ENCODE peak calls at places on chromosomes 11 and 22, in four cellular contexts. L is bronchial epithelial cell, E is sigmoid colon, V is cardiac muscle cell. Z is an unnamed sample.

GRCh38 chr11:15149050-15149449 is 34.3 kb downstream of the INSC start:
- DNase-seq in L (no peak), E (no peak), V (no peak), Z (no peak)

GRCh38 chr11:117950320-117950719 is 21.1 kb upstream of the TMPRSS13 start:
- DNase-seq in L (no peak), E (no peak), V (peak; percentile 27), Z (no peak)

GRCh38 chr22:49586873-49587272 is 240.8 kb downstream of the BRD1 start:
- DNase-seq in L (no peak), E (peak; percentile 53), V (no peak), Z (peak; percentile 30)

GRCh38 chr22:43346521-43346929 is 3.4 kb upstream of the SCUBE1 start:
- DNase-seq in L (peak; percentile 25), E (peak; percentile 75), V (peak; percentile 73), Z (no peak)

GRCh38 chr22:44202261-44202789 is 21.6 kb downstream of the PARVG start:
- DNase-seq in L (no peak), E (peak; percentile 42), V (peak; percentile 21), Z (no peak)

GRCh38 chr11:1304376-1304775 is 5.1 kb downstream of the TOLLIP start:
- DNase-seq in L (peak; percentile 8), E (no peak), V (peak; percentile 9), Z (no peak)

GRCh38 chr11:36073411-36074203 is 129.7 kb downstream of the LDLRAD3 start:
- DNase-seq in L (peak; percentile 74), E (no peak), V (no peak), Z (no peak)

GRCh38 chr11:64208796-64209562 is 2.5 kb downstream of the FERMT3 start:
- DNase-seq in L (no peak), E (no peak), V (no peak), Z (no peak)

GRCh38 chr11:8531312-8531711 is 62.7 kb downstream of the STK33 start:
- DNase-seq in L (no peak), E (no peak), V (peak; percentile 43), Z (no peak)

GRCh38 chr11:28472904-28473303 is 364.7 kb downstream of the METTL15 start:
- DNase-seq in L (no peak), E (no peak), V (no peak), Z (no peak)

GRCh38 chr11:94880216-94880615 is 93.1 kb downstream of the CWC15 start:
- DNase-seq in L (peak; percentile 99), E (no peak), V (no peak), Z (no peak)

GRCh38 chr11:94139421-94139820 is 10.8 kb downstream of the PANX1 start:
- DNase-seq in L (no peak), E (no peak), V (peak; percentile 41), Z (no peak)

GRCh38 chr22:23033116-23033905 is 37.0 kb upstream of the GNAZ start:
- DNase-seq in L (no peak), E (no peak), V (no peak), Z (no peak)

GRCh38 chr22:46879083-46879482 is 116.6 kb downstream of the TBC1D22A start:
- DNase-seq in L (no peak), E (no peak), V (no peak), Z (no peak)

GRCh38 chr11:79860336-79860735 is 419.5 kb upstream of the TENM4 start:
- DNase-seq in L (no peak), E (no peak), V (peak; percentile 7), Z (no peak)

GRCh38 chr22:42368379-42369249 is 63.6 kb downstream of the NFAM1 start:
- DNase-seq in L (no peak), E (peak; percentile 77), V (no peak), Z (peak; percentile 57)

GRCh38 chr11:35464308-35464707 is 45.0 kb upstream of the SLC1A2 start:
- DNase-seq in L (peak; percentile 7), E (no peak), V (no peak), Z (no peak)

GRCh38 chr11:119533931-119534694 is 111.1 kb upstream of the THY1 start:
- DNase-seq in L (peak; percentile 51), E (peak; percentile 83), V (peak; percentile 76), Z (peak; percentile 54)

GRCh38 chr11:78808903-78809302 is 234.2 kb upstream of the NARS2 start:
- DNase-seq in L (no peak), E (peak; percentile 73), V (no peak), Z (no peak)

GRCh38 chr11:64262271-64263002 is 11.1 kb downstream of the PLCB3 start:
- DNase-seq in L (no peak), E (no peak), V (no peak), Z (no peak)

GRCh38 chr11:126704144-126704543 is 296.4 kb downstream of the KIRREL3 start:
- DNase-seq in L (no peak), E (no peak), V (no peak), Z (no peak)

GRCh38 chr11:89922195-89922660 is at the start of gene TRIM49D1:
- DNase-seq in L (no peak), E (no peak), V (no peak), Z (no peak)

GRCh38 chr11:71354394-71355105 is 93.6 kb downstream of the DHCR7 start:
- DNase-seq in L (no peak), E (no peak), V (no peak), Z (no peak)

GRCh38 chr11:47589504-47590025 is 3.1 kb downstream of the FAM180B start:
- DNase-seq in L (no peak), E (peak; percentile 79), V (no peak), Z (no peak)

GRCh38 chr11:105891685-105892084 is 130.4 kb downstream of the MSANTD4 start:
- DNase-seq in L (no peak), E (no peak), V (no peak), Z (no peak)

GRCh38 chr11:44030276-44030932 is 17.4 kb upstream of the ACCSL start:
- DNase-seq in L (peak; percentile 8), E (peak; percentile 78), V (peak; percentile 87), Z (no peak)

GRCh38 chr11:45304111-45304991 is 18.2 kb upstream of the SYT13 start:
- DNase-seq in L (no peak), E (no peak), V (no peak), Z (no peak)

GRCh38 chr22:37088108-37088605 is 21.4 kb downstream of the TMPRSS6 start:
- DNase-seq in L (peak; percentile 33), E (no peak), V (no peak), Z (no peak)

GRCh38 chr11:114208371-114208770 is 87.8 kb upstream of the NNMT start:
- DNase-seq in L (peak; percentile 44), E (no peak), V (no peak), Z (no peak)

GRCh38 chr11:36619502-36619901 is 21.5 kb upstream of the RAG2 start:
- DNase-seq in L (no peak), E (no peak), V (peak; percentile 12), Z (no peak)

GRCh38 chr22:36373258-36373579 is 14.5 kb downstream of the MYH9 start:
- DNase-seq in L (peak; percentile 58), E (no peak), V (no peak), Z (no peak)

GRCh38 chr11:19959697-19960096 is 200.6 kb downstream of the DBX1 start:
- DNase-seq in L (no peak), E (no peak), V (no peak), Z (no peak)

GRCh38 chr11:14380947-14381555 is 22.1 kb upstream of the RRAS2 start:
- DNase-seq in L (peak; percentile 53), E (peak; percentile 87), V (peak; percentile 72), Z (no peak)

GRCh38 chr11:114166897-114167323 is 107.4 kb downstream of the ZBTB16 start:
- DNase-seq in L (peak; percentile 85), E (peak; percentile 82), V (no peak), Z (no peak)

GRCh38 chr11:82004537-82005213 is 729.0 kb downstream of the FAM181B start:
- DNase-seq in L (peak; percentile 27), E (no peak), V (no peak), Z (no peak)

GRCh38 chr22:48520888-48521600 is 1306.6 kb downstream of the BRD1 start:
- DNase-seq in L (no peak), E (no peak), V (no peak), Z (no peak)
- H3K4me3 ChIP-seq in L (no peak overlapping the region), E (no peak overlapping the region), V (no peak overlapping the region), Z (no peak overlapping the region)

GRCh38 chr11:116874251-116874650 is 36.8 kb upstream of the APOA1 start:
- DNase-seq in L (peak; percentile 18), E (no peak), V (no peak), Z (no peak)
- H3K36me3 ChIP-seq in L (peaks cover 9% of the 10 kb centered on the region), E (peaks cover 22% of the 10 kb centered on the region), V (peaks cover 31% of the 10 kb centered on the region), Z (peaks cover 23% of the 10 kb centered on the region)

GRCh38 chr11:3838504-3838903 is 2.3 kb downstream of the RHOG start:
- DNase-seq in L (no peak), E (no peak), V (no peak), Z (no peak)
- H3K4me3 ChIP-seq in L (no peak overlapping the region), E (no peak overlapping the region), V (no peak overlapping the region), Z (no peak overlapping the region)

GRCh38 chr22:20568502-20569058 is 61.2 kb downstream of the MED15 start:
- DNase-seq in L (no peak), E (no peak), V (no peak), Z (no peak)
- H3K36me3 ChIP-seq in L (peaks cover 51% of the 10 kb centered on the region), E (peaks cover 60% of the 10 kb centered on the region), V (peaks cover 57% of the 10 kb centered on the region), Z (peaks cover 91% of the 10 kb centered on the region)

DNA sequence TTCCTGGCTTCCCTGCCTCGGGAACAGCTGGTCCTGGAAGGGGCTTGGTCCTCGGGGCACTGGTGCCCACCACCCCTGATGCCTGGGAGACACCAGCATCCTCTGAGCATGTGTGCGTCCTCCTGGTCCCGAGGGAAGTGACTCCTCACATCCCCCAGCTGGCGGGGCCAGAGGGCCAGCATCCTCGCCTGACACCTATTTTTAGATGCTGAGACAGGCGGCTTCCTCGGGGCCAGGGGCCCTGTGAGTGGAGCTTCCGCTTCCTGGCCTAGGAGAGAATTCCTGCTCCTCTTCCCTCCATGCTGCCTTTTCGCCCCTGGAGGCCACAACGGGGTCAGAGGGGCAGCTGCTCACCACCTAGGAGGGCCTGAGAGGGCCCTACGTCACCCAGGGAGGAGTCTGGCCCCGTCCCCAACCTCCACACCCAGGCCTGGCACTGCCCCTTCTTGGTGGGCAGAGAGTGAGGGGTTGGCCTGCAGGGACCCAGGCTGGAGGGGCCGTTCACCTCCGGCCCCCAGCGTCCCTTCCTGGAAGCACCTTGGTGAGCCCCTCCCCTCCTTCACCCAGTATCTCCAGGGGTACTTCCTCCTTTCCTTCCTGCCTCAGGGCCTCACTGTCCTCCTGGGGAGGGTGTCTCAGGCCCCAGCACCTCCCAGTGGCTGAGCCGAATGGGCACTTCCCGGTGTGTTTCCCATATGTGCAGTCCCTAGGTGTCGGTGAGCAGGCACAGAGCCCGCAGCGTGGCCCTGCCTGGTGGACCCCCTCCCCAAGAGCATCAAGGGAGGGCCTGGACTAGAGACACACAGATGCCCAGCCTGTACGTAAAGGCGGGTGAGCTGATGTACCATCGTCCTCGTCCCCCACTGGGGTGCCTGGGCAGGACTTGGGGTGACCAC is 6.1 kb downstream of the CD81 start:
- DNase-seq in L (no peak), E (peak; percentile 92), V (peak; percentile 87), Z (no peak)
- H3K4me3 ChIP-seq in L (no peak overlapping the region), E (no peak overlapping the region), V (no peak overlapping the region), Z (no peak overlapping the region)

Z was measured in RWPE2.